ENCODE peak calls at places on chromosomes 12 and 14, in six cellular contexts. P is SK-N-SH, D is PC-3, E is GM23248, S is neural progenitor cell, F is MM.1S. O is an unnamed sample. For H3K4me1, the result is how much of the 10 kb centered on the place peaks cover.

GRCh38 chr12:27525373-27525772 is 1.4 kb downstream of the PPFIBP1 start:
- DNase-seq in P (no peak), D (peak), E (peak), S (peak), F (no peak), O (no peak)

GRCh38 chr14:99579903-99580570 is 24.0 kb downstream of the CCDC85C start:
- DNase-seq in P (peak), D (peak), E (peak), S (peak), F (no peak), O (peak)

GRCh38 chr12:80701388-80701787 is 6.0 kb upstream of the MYF6 start:
- DNase-seq in P (no peak), D (no peak), E (peak), S (no peak), F (no peak), O (no peak)

GRCh38 chr14:99786423-99787051 is 6.7 kb upstream of the EML1 start:
- DNase-seq in P (no peak), D (no peak), E (no peak), S (no peak), F (no peak), O (no peak)

GRCh38 chr12:125228519-125229260 is 163.5 kb downstream of the AACS start:
- DNase-seq in P (no peak), D (no peak), E (no peak), S (no peak), F (no peak), O (no peak)

GRCh38 chr14:50351016-50351415 is 38.9 kb downstream of the DMAC2L start:
- DNase-seq in P (no peak), D (no peak), E (peak), S (no peak), F (no peak), O (no peak)

GRCh38 chr12:38930994-38931393 is 25.6 kb upstream of the CPNE8 start:
- DNase-seq in P (no peak), D (peak), E (no peak), S (no peak), F (no peak), O (no peak)

GRCh38 chr14:105326891-105327694 is 12.5 kb downstream of the PACS2 start:
- DNase-seq in P (peak), D (no peak), E (no peak), S (peak), F (no peak), O (no peak)

GRCh38 chr12:88052686-88053085 is 23.5 kb upstream of the C12orf50 start:
- DNase-seq in P (peak), D (peak), E (peak), S (peak), F (peak), O (peak)

DNA sequence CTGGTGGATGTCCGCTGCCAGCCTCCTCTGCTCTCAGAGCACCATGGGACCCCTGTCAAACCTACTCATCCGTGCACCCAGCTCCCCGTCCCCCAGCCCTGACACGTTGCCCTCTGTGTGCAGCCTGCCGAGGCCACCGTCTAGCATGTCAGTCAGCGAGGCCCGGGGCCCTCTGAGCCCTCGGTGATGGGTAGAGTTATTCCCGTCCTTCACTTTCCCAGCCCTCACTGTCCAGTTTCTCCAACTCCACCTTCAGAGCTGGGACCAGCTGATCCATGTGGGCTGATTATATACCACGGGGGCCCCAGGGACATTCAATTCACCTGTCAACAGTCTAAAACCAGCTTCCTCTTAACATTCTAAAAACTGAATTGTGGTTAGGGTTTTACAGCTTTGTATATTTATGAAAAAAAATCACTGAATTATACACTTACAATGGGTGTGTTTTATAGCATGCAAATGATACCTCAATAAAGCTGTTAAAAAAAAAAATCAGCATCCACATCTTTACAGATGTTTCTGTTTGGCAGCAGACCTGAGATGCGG is 61.3 kb downstream of the CCDC88C start:
- DNase-seq in P (no peak), D (no peak), E (no peak), S (no peak), F (no peak), O (no peak)
- H3K4me1 ChIP-seq in P (under half), D (under half), E (under half), S (under half), F (half or more), O (under half)

GRCh38 chr14:60958146-60958545 is 22.7 kb downstream of the TRMT5 start:
- DNase-seq in P (no peak), D (no peak), E (no peak), S (no peak), F (no peak), O (no peak)
- H3K9ac ChIP-seq in P (no peak), D (no peak), E (no peak), S (no peak), F (no peak), O (no peak)

GRCh38 chr14:75310295-75311059 is 31.8 kb downstream of the FOS start:
- DNase-seq in P (peak), D (peak), E (peak), S (peak), F (no peak), O (no peak)

GRCh38 chr14:75319021-75319420 is 40.4 kb downstream of the FOS start:
- DNase-seq in P (no peak), D (no peak), E (no peak), S (no peak), F (no peak), O (no peak)

GRCh38 chr14:75318353-75318752 is 39.7 kb downstream of the FOS start:
- DNase-seq in P (no peak), D (no peak), E (no peak), S (no peak), F (no peak), O (no peak)

GRCh38 chr14:75317148-75317547 is 38.5 kb downstream of the FOS start:
- DNase-seq in P (no peak), D (no peak), E (no peak), S (no peak), F (no peak), O (no peak)

GRCh38 chr14:75315143-75315542 is 36.5 kb downstream of the FOS start:
- DNase-seq in P (peak), D (peak), E (peak), S (no peak), F (no peak), O (no peak)
- TF ChIP-seq EZH2phosphoT487 in P (no peak), D (no peak), E (no peak), S (no peak), F (no peak), O (no peak)

DNA sequence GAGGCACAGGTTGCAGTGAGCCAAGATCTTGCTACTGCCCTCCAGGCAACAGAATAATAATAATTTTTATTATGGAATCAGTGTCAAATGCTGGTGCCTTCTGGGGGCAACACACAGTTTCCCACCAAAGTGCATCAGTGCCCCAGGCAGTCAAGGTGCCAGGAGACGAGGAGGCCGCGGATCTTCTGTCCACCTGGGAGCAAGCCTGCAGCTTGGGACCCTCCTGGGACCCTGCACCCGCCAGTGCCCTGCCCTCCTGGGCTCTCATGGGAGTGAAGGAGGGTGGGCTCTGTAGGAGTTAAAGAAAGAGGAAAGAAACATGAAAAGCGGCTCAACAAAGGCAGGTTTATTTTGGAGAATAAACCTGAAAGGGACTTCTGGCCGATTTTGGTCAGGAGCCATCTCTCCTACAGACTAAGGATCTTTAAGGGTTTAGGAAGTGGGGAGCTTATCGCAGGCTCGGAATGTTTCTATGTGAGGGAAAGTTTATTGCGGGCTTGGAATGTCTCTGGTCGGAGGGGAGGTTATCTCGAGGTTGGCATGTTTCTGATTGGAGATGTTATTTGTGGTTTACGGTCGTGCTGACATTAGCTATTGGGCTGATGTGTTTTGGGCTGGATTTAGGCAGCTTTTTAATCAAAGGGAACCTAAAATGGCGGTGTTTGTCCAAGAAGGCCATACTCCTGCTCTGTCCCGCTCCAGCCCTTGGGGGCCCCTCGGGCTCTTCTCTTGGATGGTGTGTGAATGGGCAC is 1.1 kb upstream of the ASPG start:
- DNase-seq in P (no peak), D (no peak), E (no peak), S (no peak), F (no peak), O (no peak)
- H3K4me1 ChIP-seq in P (under half), D (under half), E (under half), S (under half), F (under half), O (under half)

DNA sequence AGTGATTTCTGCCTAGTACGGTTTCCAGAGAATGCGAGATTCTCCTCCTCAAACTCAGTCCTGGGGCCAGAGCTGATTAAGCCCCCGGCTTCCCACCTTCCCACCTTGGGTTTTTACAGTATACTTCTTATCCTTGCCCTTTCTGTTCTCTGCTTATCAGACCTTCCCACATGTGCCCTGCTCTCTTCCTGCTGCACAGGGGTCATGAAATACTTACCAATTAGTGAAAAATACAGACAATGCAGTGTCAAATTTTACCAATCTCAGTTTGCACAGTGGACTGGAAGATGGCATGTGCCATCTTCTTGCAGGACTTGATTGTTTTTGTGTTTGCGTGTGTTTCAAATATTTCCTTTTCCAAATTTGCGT is 14.7 kb downstream of the SUSD6 start:
- DNase-seq in P (no peak), D (no peak), E (no peak), S (no peak), F (no peak), O (no peak)
- H3K9ac ChIP-seq in P (no peak), D (no peak), E (no peak), S (no peak), F (no peak), O (no peak)

O was measured in HCT116.